ENCODE peak calls at places on chromosomes 5 and 9, in six cellular contexts. W, C, I, Q, N and U are unnamed samples.

GRCh38 chr5:128695791-128696520 is 157.9 kb upstream of the FBN2 start:
- DNase-seq in W (no peak), I (no peak), Q (no peak), C (no peak), N (no peak), U (no peak)

GRCh38 chr9:95857122-95857521 is 18.4 kb upstream of the ERCC6L2 start:
- DNase-seq in C (no peak), W (no peak), Q (peak; percentile 21), I (peak; percentile 16), N (no peak), U (peak; percentile 53)

GRCh38 chr5:151180291-151180690 is 22.7 kb upstream of the ANXA6 start:
- DNase-seq in C (no peak), I (no peak), W (no peak), N (no peak), Q (no peak), U (no peak)

GRCh38 chr9:85021686-85022085 is 352.2 kb downstream of the NTRK2 start:
- DNase-seq in Q (no peak), N (no peak), C (no peak), I (no peak), W (no peak), U (no peak)

GRCh38 chr9:93028448-93029006 is 30.0 kb upstream of the SUSD3 start:
- DNase-seq in W (no peak), I (no peak), C (no peak), Q (no peak), N (peak; percentile 59), U (no peak)

GRCh38 chr9:136728548-136729123 is 14.1 kb downstream of the LCN10 start:
- DNase-seq in I (no peak), W (no peak), C (no peak), N (no peak), Q (peak; percentile 49), U (peak; percentile 77)

GRCh38 chr5:40429258-40430111 is 250.2 kb upstream of the PTGER4 start:
- DNase-seq in N (no peak), C (no peak), Q (no peak), I (no peak), W (no peak), U (no peak)

GRCh38 chr9:88372103-88372694 is 16.0 kb upstream of the SPIN1 start:
- DNase-seq in W (no peak), N (no peak), C (no peak), I (no peak), Q (no peak), U (no peak)

GRCh38 chr5:112548246-112548982 is 129.3 kb upstream of the EPB41L4A start:
- DNase-seq in I (no peak), N (no peak), Q (peak; percentile 95), W (no peak), C (no peak), U (no peak)

GRCh38 chr5:132474131-132474723 is 16.3 kb downstream of the IRF1 start:
- DNase-seq in I (no peak), Q (no peak), W (no peak), N (no peak), C (no peak), U (no peak)

GRCh38 chr5:142204219-142204618 is 95.6 kb downstream of the NDFIP1 start:
- DNase-seq in C (no peak), Q (no peak), I (no peak), W (no peak), N (no peak), U (no peak)

GRCh38 chr5:38403407-38403806 is 145.0 kb downstream of the EGFLAM start:
- DNase-seq in I (no peak), N (no peak), C (no peak), W (no peak), Q (no peak), U (no peak)

GRCh38 chr9:129136446-129137049 is 25.3 kb downstream of the PTPA start:
- DNase-seq in W (no peak), I (no peak), C (no peak), Q (no peak), N (no peak), U (no peak)

GRCh38 chr5:133668458-133668857 is 56.1 kb upstream of the FSTL4 start:
- DNase-seq in W (no peak), N (no peak), I (no peak), Q (no peak), C (no peak), U (no peak)

GRCh38 chr9:14314929-14315753 is 1.2 kb upstream of the NFIB start:
- DNase-seq in Q (peak; percentile 78), W (no peak), C (peak; percentile 70), N (no peak), I (peak; percentile 38), U (peak; percentile 91)

GRCh38 chr9:123406691-123407536 is 50.9 kb downstream of the CRB2 start:
- DNase-seq in W (no peak), Q (peak; percentile 52), N (no peak), I (no peak), C (no peak), U (peak; percentile 67)

GRCh38 chr9:1429328-1429727 is 379.2 kb downstream of the DMRT2 start:
- DNase-seq in C (peak; percentile 3), W (no peak), I (peak; percentile 39), Q (no peak), N (no peak), U (peak; percentile 2)

GRCh38 chr5:39498247-39498952 is 73.6 kb upstream of the DAB2 start:
- DNase-seq in C (no peak), N (no peak), W (no peak), I (no peak), Q (peak; percentile 12), U (no peak)

GRCh38 chr9:125183054-125183453 is 6.5 kb downstream of the PPP6C start:
- DNase-seq in Q (no peak), W (no peak), I (no peak), N (no peak), C (no peak), U (no peak)

GRCh38 chr5:115366223-115366622 is 69.8 kb upstream of the CCDC112 start:
- DNase-seq in N (no peak), I (no peak), W (no peak), Q (peak; percentile 45), C (peak; percentile 56), U (peak; percentile 22)

GRCh38 chr5:4108690-4109089 is 513.1 kb downstream of the IRX1 start:
- DNase-seq in W (no peak), I (no peak), Q (no peak), C (no peak), N (no peak), U (no peak)

GRCh38 chr5:7347377-7347776 is 48.6 kb upstream of the ADCY2 start:
- DNase-seq in W (no peak), Q (no peak), N (no peak), C (no peak), I (no peak), U (no peak)

GRCh38 chr5:179269781-179270543 is 75.3 kb downstream of the ADAMTS2 start:
- DNase-seq in Q (no peak), I (no peak), C (no peak), N (no peak), W (no peak), U (peak; percentile 74)

GRCh38 chr9:73050887-73051550 is 98.2 kb upstream of the ALDH1A1 start:
- DNase-seq in C (peak; percentile 33), Q (no peak), W (no peak), N (no peak), I (peak; percentile 59), U (no peak)

GRCh38 chr5:15948225-15948624 is 231.4 kb downstream of the MARCHF11 start:
- DNase-seq in N (no peak), C (no peak), I (no peak), W (no peak), Q (no peak), U (no peak)

DNA sequence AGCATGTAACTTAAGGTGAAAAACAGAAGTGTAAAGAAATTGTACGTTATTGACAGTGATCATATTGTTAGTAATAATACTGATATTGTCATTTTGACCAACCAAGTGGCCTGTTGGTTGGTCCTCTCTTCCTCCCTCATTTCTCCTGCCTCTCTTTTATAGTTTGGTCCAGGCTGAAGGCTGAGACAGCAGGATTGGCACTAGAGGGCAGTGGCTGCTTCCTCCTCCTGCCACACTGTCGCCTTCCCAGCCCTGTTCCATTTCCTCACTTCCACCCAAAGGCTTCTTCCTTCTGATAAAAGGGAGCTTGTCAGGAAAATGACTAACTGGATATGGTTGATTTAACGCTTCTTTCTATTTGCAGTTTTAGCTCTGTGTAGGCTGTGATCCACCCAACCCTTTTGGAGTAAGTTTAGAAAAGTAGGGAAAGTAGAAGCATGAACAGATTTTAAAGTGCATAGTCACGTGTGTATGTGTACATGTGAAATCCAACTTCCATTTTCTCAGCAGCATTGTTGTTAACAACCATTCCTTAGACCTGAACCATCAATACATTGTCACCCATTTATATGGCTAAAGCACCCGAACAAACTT is 35.6 kb downstream of the PTCD2 start:
- DNase-seq in W (no peak), I (no peak), Q (no peak), C (peak; percentile 26), N (no peak), U (peak; percentile 45)
- TF ChIP-seq CHD2 in W (no peak), I (no peak), Q (no peak), C (no peak), N (no peak), U (no peak)

GRCh38 chr9:4262735-4263141 is 37.1 kb downstream of the GLIS3 start:
- DNase-seq in W (no peak), I (peak; percentile 76), C (peak; percentile 51), N (no peak), Q (no peak), U (no peak)
- TF ChIP-seq CHD2 in W (no peak), I (no peak), C (no peak), N (no peak), Q (no peak), U (no peak)

GRCh38 chr5:177325868-177326381 is 14.2 kb upstream of the MXD3 start:
- DNase-seq in I (peak; percentile 87), Q (no peak), C (no peak), W (no peak), N (no peak), U (no peak)
- TF ChIP-seq CHD2 in I (no peak), Q (no peak), C (no peak), W (no peak), N (no peak), U (no peak)

GRCh38 chr9:27572566-27572917 is 739 bp downstream of the C9orf72 start:
- DNase-seq in N (no peak), C (no peak), I (peak; percentile 30), Q (peak; percentile 32), W (no peak), U (peak; percentile 50)
- TF ChIP-seq CHD2 in N (no peak), C (no peak), I (no peak), Q (no peak), W (no peak), U (no peak)

GRCh38 chr9:103991001-103991400 is 103.1 kb upstream of the SMC2 start:
- DNase-seq in N (no peak), C (no peak), W (no peak), I (no peak), Q (no peak), U (no peak)
- TF ChIP-seq CHD2 in N (no peak), C (no peak), W (no peak), I (no peak), Q (no peak), U (no peak)

GRCh38 chr5:124628721-124629596 is 117.5 kb downstream of the ZNF608 start:
- DNase-seq in N (no peak), W (peak; percentile 39), I (peak; percentile 84), Q (peak; percentile 94), C (peak; percentile 95), U (no peak)
- TF ChIP-seq CHD2 in N (no peak), W (no peak), I (no peak), Q (no peak), C (no peak), U (no peak)